ENCODE peak calls at places on chromosomes 5 and 9, in ten cellular contexts. X is cardiac septum; T is fibroblast of mammary gland; E is GM12865; D is A172; K is activated CD8-positive, alpha-beta memory T cell treated with anti-CD3 and anti-CD28 coated beads for 1 hour; N is thoracic aorta; P is NCI-H2029; O is hippocampal formation; H is mucosa of gallbladder. U is an unnamed sample.
A peak's percentile ranks its signal among the peaks of the same experiment; 100 is the strongest.

GRCh38 chr9:98047002-98047401 is 9.5 kb upstream of the NANS start:
- DNase-seq in H (no peak), N (no peak), T (no peak), X (no peak), O (no peak), E (peak; percentile 33), D (no peak), P (no peak), K (no peak), U (no peak)

GRCh38 chr9:10921671-10922070 is 308.9 kb upstream of the PTPRD start:
- DNase-seq in K (no peak), H (no peak), X (no peak), N (no peak), O (no peak), P (no peak), D (no peak), T (no peak), E (no peak), U (no peak)

GRCh38 chr5:122915717-122916399 is 70.4 kb downstream of the SNX24 start:
- DNase-seq in X (no peak), P (no peak), T (no peak), H (no peak), D (no peak), K (no peak), N (no peak), E (peak; percentile 24), O (no peak), U (no peak)

GRCh38 chr9:104895572-104895971 is 32.4 kb downstream of the ABCA1 start:
- DNase-seq in H (no peak), O (no peak), N (no peak), E (no peak), K (no peak), X (no peak), P (no peak), D (peak; percentile 45), T (peak; percentile 97), U (peak; percentile 70)

GRCh38 chr5:135866044-135866443 is 29.6 kb downstream of the IL9 start:
- DNase-seq in T (no peak), K (no peak), H (no peak), D (no peak), N (no peak), X (no peak), E (no peak), O (no peak), P (no peak), U (no peak)

GRCh38 chr9:74284596-74284995 is 212.5 kb upstream of the RORB start:
- DNase-seq in H (no peak), T (no peak), N (no peak), E (no peak), X (no peak), P (peak; percentile 6), D (no peak), K (no peak), O (no peak), U (no peak)

GRCh38 chr5:62977641-62978040 is 399.0 kb downstream of the LRRC70 start:
- DNase-seq in H (no peak), K (no peak), O (no peak), T (no peak), P (no peak), N (no peak), E (no peak), X (no peak), D (no peak), U (no peak)

GRCh38 chr5:69368458-69369368 is 607 bp downstream of the AK6 start:
- DNase-seq in P (peak; percentile 58), D (no peak), T (peak; percentile 56), N (no peak), K (no peak), E (no peak), O (no peak), H (no peak), X (no peak), U (no peak)

GRCh38 chr5:109454726-109455505 is 45.1 kb upstream of the PJA2 start:
- DNase-seq in D (peak; percentile 27), X (no peak), P (no peak), O (no peak), E (no peak), H (no peak), K (no peak), N (no peak), T (peak; percentile 69), U (peak; percentile 13)

GRCh38 chr9:124428751-124429529 is 13.7 kb upstream of the PSMB7 start:
- DNase-seq in P (peak; percentile 89), X (no peak), N (no peak), E (no peak), H (no peak), D (no peak), O (no peak), K (no peak), T (no peak), U (no peak)

GRCh38 chr5:40984884-40985283 is 75.6 kb downstream of the C7 start:
- DNase-seq in O (no peak), T (peak; percentile 41), X (no peak), H (no peak), K (no peak), P (no peak), E (no peak), N (no peak), D (no peak), U (no peak)

GRCh38 chr9:23812673-23813072 is 13.4 kb downstream of the ELAVL2 start:
- DNase-seq in H (no peak), P (no peak), N (no peak), X (no peak), O (no peak), E (no peak), K (no peak), D (no peak), T (no peak), U (no peak)

GRCh38 chr5:67179695-67180302 is 16.8 kb downstream of the CD180 start:
- DNase-seq in T (no peak), E (no peak), D (no peak), K (no peak), H (no peak), N (no peak), P (no peak), O (no peak), X (no peak), U (no peak)

U was measured in keratinocyte.